ENCODE peak calls at places on chromosome 17, in ten cellular contexts. P is activated effector memory CD4-positive, alpha-beta T cell treated with anti-CD3 and anti-CD28 coated beads, Interleukin-2, amount 50 U/mL, for 16 hours; W is cardiac fibroblast; F is LoVo; G is adipocyte; D is AG09319; K is OCI-LY7; I is astrocyte of the spinal cord; T is C1 segment of cervical spinal cord; B is right cardiac atrium. R is an unnamed sample.

GRCh38 chr17:65163990-65164495 is 26.9 kb downstream of the RGS9 start:
- DNase-seq in P (peak), W (peak), F (peak), G (peak), D (no peak), K (peak), I (peak), T (no peak), B (no peak), R (no peak)

GRCh38 chr17:13631541-13631940 is 29.8 kb upstream of the HS3ST3A1 start:
- DNase-seq in P (no peak), W (no peak), F (no peak), G (no peak), D (no peak), K (no peak), I (no peak), T (no peak), B (no peak), R (no peak)

GRCh38 chr17:50872710-50873424 is 6.7 kb upstream of the TOB1 start:
- DNase-seq in P (peak), W (peak), F (no peak), G (peak), D (no peak), K (no peak), I (peak), T (no peak), B (no peak), R (no peak)

GRCh38 chr17:1829579-1830257 is at the start of the genes RPA1 and SMYD4:
- DNase-seq in P (peak), W (peak), F (peak), G (peak), D (peak), K (peak), I (peak), T (peak), B (peak), R (peak)

GRCh38 chr17:7307686-7308624 is 527 bp downstream of the EIF5A start:
- DNase-seq in P (peak), W (peak), F (no peak), G (peak), D (no peak), K (peak), I (no peak), T (no peak), B (peak), R (no peak)

GRCh38 chr17:75346906-75347305 is 57.7 kb upstream of the SLC25A19 start:
- DNase-seq in P (no peak), W (peak), F (no peak), G (peak), D (no peak), K (peak), I (peak), T (no peak), B (no peak), R (no peak)

GRCh38 chr17:57667461-57667923 is 77.6 kb downstream of the CCDC182 start:
- DNase-seq in P (peak), W (no peak), F (no peak), G (no peak), D (no peak), K (no peak), I (no peak), T (no peak), B (no peak), R (no peak)

GRCh38 chr17:18986541-18987229 is 17.9 kb downstream of the FAM83G start:
- DNase-seq in P (no peak), W (no peak), F (no peak), G (no peak), D (no peak), K (no peak), I (no peak), T (no peak), B (no peak), R (no peak)

GRCh38 chr17:27593857-27594255 is 37.1 kb upstream of the LGALS9 start:
- DNase-seq in P (no peak), W (no peak), F (no peak), G (no peak), D (no peak), K (no peak), I (no peak), T (no peak), B (no peak), R (no peak)

GRCh38 chr17:19308398-19308797 is 54.1 kb downstream of the B9D1 start:
- DNase-seq in P (no peak), W (no peak), F (no peak), G (no peak), D (no peak), K (peak), I (no peak), T (no peak), B (no peak), R (no peak)

GRCh38 chr17:80619535-80620235 is 75.0 kb downstream of the RPTOR start:
- DNase-seq in P (no peak), W (no peak), F (peak), G (no peak), D (no peak), K (no peak), I (no peak), T (no peak), B (no peak), R (no peak)

GRCh38 chr17:199806-200603 is 18.6 kb upstream of the DOC2B start:
- DNase-seq in P (no peak), W (peak), F (no peak), G (no peak), D (no peak), K (no peak), I (no peak), T (no peak), B (peak), R (no peak)

GRCh38 chr17:27496501-27496943 is 40.3 kb downstream of the KSR1 start:
- DNase-seq in P (no peak), W (no peak), F (no peak), G (no peak), D (no peak), K (no peak), I (no peak), T (no peak), B (no peak), R (no peak)

GRCh38 chr17:43085489-43085888 is 39.7 kb downstream of the BRCA1 start:
- DNase-seq in P (no peak), W (peak), F (no peak), G (peak), D (no peak), K (no peak), I (peak), T (no peak), B (no peak), R (no peak)

GRCh38 chr17:65885484-65885883 is 306.4 kb downstream of the CEP112 start:
- DNase-seq in P (no peak), W (no peak), F (no peak), G (peak), D (no peak), K (no peak), I (no peak), T (no peak), B (no peak), R (no peak)

GRCh38 chr17:74631468-74632195 is 8.1 kb upstream of the CD300E start:
- DNase-seq in P (no peak), W (peak), F (no peak), G (peak), D (no peak), K (peak), I (no peak), T (peak), B (no peak), R (no peak)

GRCh38 chr17:7294614-7295153 is at the start of gene YBX2:
- DNase-seq in P (peak), W (no peak), F (peak), G (peak), D (no peak), K (peak), I (no peak), T (no peak), B (peak), R (no peak)

GRCh38 chr17:79955961-79956735 is 79.5 kb downstream of the TBC1D16 start:
- DNase-seq in P (peak), W (no peak), F (no peak), G (no peak), D (no peak), K (no peak), I (no peak), T (no peak), B (no peak), R (no peak)

GRCh38 chr17:33234930-33235685 is 58.0 kb downstream of the ASIC2 start:
- DNase-seq in P (peak), W (peak), F (no peak), G (peak), D (peak), K (no peak), I (peak), T (no peak), B (peak), R (peak)

R was measured in hypothalamus.